ENCODE peak calls at places on chromosomes 11 and 22, in five cellular contexts. One of them, this sample, is unnamed.

GRCh38 chr11:4211991-4212390 is 117.4 kb downstream of the RRM1 start:
- DNase-seq in brain microvascular endothelial cell: no peak
- DNase-seq in IMR-90: no peak
- DNase-seq in GM23338: peak; percentile 65
- DNase-seq in fibroblast of pulmonary artery: no peak
- DNase-seq in this sample: peak; percentile 56

GRCh38 chr11:57771365-57771764 is 9.8 kb downstream of the CTNND1 start:
- DNase-seq in IMR-90: no peak
- DNase-seq in GM23338: no peak
- DNase-seq in fibroblast of pulmonary artery: no peak
- DNase-seq in brain microvascular endothelial cell: no peak
- DNase-seq in this sample: no peak

GRCh38 chr22:43167001-43167589 is 15.7 kb downstream of the TSPO start:
- DNase-seq in fibroblast of pulmonary artery: no peak
- DNase-seq in IMR-90: no peak
- DNase-seq in brain microvascular endothelial cell: no peak
- DNase-seq in GM23338: no peak
- DNase-seq in this sample: no peak

GRCh38 chr22:40329021-40329456 is 17.3 kb upstream of the ADSL start:
- DNase-seq in IMR-90: no peak
- DNase-seq in GM23338: no peak
- DNase-seq in brain microvascular endothelial cell: no peak
- DNase-seq in fibroblast of pulmonary artery: no peak
- DNase-seq in this sample: no peak

GRCh38 chr11:100068116-100068515 is 619.0 kb upstream of the ARHGAP42 start:
- DNase-seq in brain microvascular endothelial cell: no peak
- DNase-seq in IMR-90: no peak
- DNase-seq in fibroblast of pulmonary artery: no peak
- DNase-seq in GM23338: no peak
- DNase-seq in this sample: no peak

GRCh38 chr11:19597194-19597593 is 115.4 kb upstream of the NAV2 start:
- DNase-seq in GM23338: no peak
- DNase-seq in fibroblast of pulmonary artery: peak; percentile 61
- DNase-seq in IMR-90: peak; percentile 85
- DNase-seq in brain microvascular endothelial cell: peak; percentile 83
- DNase-seq in this sample: no peak

GRCh38 chr22:22178566-22178965 is 66.0 kb upstream of the VPREB1 start:
- DNase-seq in IMR-90: no peak
- DNase-seq in brain microvascular endothelial cell: no peak
- DNase-seq in GM23338: no peak
- DNase-seq in fibroblast of pulmonary artery: no peak
- DNase-seq in this sample: no peak

GRCh38 chr11:59822989-59823566 is 12.5 kb upstream of the MRPL16 start:
- DNase-seq in GM23338: peak; percentile 70
- DNase-seq in fibroblast of pulmonary artery: peak; percentile 79
- DNase-seq in IMR-90: peak; percentile 53
- DNase-seq in brain microvascular endothelial cell: peak; percentile 69
- DNase-seq in this sample: peak; percentile 21

GRCh38 chr11:35313066-35313765 is 106.1 kb downstream of the SLC1A2 start:
- DNase-seq in IMR-90: no peak
- DNase-seq in GM23338: no peak
- DNase-seq in brain microvascular endothelial cell: no peak
- DNase-seq in fibroblast of pulmonary artery: no peak
- DNase-seq in this sample: no peak

GRCh38 chr22:46660604-46661201 is 40.5 kb downstream of the GRAMD4 start:
- DNase-seq in fibroblast of pulmonary artery: no peak
- DNase-seq in brain microvascular endothelial cell: no peak
- DNase-seq in IMR-90: no peak
- DNase-seq in GM23338: peak; percentile 53
- DNase-seq in this sample: no peak

GRCh38 chr11:70082829-70083228 is 4.7 kb downstream of the ANO1 start:
- DNase-seq in fibroblast of pulmonary artery: no peak
- DNase-seq in IMR-90: no peak
- DNase-seq in brain microvascular endothelial cell: no peak
- DNase-seq in GM23338: no peak
- DNase-seq in this sample: no peak

GRCh38 chr22:48581821-48582469 is 1245.7 kb downstream of the BRD1 start:
- DNase-seq in brain microvascular endothelial cell: no peak
- DNase-seq in GM23338: no peak
- DNase-seq in fibroblast of pulmonary artery: peak; percentile 0
- DNase-seq in IMR-90: no peak
- DNase-seq in this sample: peak; percentile 34

GRCh38 chr22:31179345-31179744 is 19.4 kb downstream of the RNF185 start:
- DNase-seq in brain microvascular endothelial cell: no peak
- DNase-seq in GM23338: no peak
- DNase-seq in IMR-90: peak; percentile 23
- DNase-seq in fibroblast of pulmonary artery: no peak
- DNase-seq in this sample: peak; percentile 4

GRCh38 chr11:33895752-33896137 is 3.9 kb upstream of the LMO2 start:
- DNase-seq in GM23338: no peak
- DNase-seq in brain microvascular endothelial cell: no peak
- DNase-seq in IMR-90: no peak
- DNase-seq in fibroblast of pulmonary artery: no peak
- DNase-seq in this sample: no peak

GRCh38 chr11:75856912-75857311 is 41.9 kb downstream of the UVRAG start:
- DNase-seq in fibroblast of pulmonary artery: no peak
- DNase-seq in GM23338: no peak
- DNase-seq in brain microvascular endothelial cell: no peak
- DNase-seq in IMR-90: no peak
- DNase-seq in this sample: no peak

GRCh38 chr22:40237241-40237640 is 59.5 kb downstream of the TNRC6B start:
- DNase-seq in fibroblast of pulmonary artery: no peak
- DNase-seq in brain microvascular endothelial cell: no peak
- DNase-seq in IMR-90: no peak
- DNase-seq in GM23338: no peak
- DNase-seq in this sample: no peak

GRCh38 chr11:69572233-69572860 is 68.6 kb upstream of the CCND1 start:
- DNase-seq in fibroblast of pulmonary artery: no peak
- DNase-seq in GM23338: no peak
- DNase-seq in brain microvascular endothelial cell: no peak
- DNase-seq in IMR-90: no peak
- DNase-seq in this sample: no peak

GRCh38 chr11:67732045-67732787 is 57.8 kb upstream of the ALDH3B2 start:
- DNase-seq in fibroblast of pulmonary artery: no peak
- DNase-seq in brain microvascular endothelial cell: no peak
- DNase-seq in IMR-90: no peak
- DNase-seq in GM23338: peak; percentile 66
- DNase-seq in this sample: no peak

GRCh38 chr11:116211166-116211565 is 561.6 kb downstream of the BUD13 start:
- DNase-seq in GM23338: no peak
- DNase-seq in brain microvascular endothelial cell: no peak
- DNase-seq in fibroblast of pulmonary artery: no peak
- DNase-seq in IMR-90: no peak
- DNase-seq in this sample: no peak

GRCh38 chr11:120471131-120471530 is 40.4 kb upstream of the GRIK4 start:
- DNase-seq in brain microvascular endothelial cell: peak; percentile 54
- DNase-seq in IMR-90: peak; percentile 89
- DNase-seq in fibroblast of pulmonary artery: peak; percentile 61
- DNase-seq in GM23338: no peak
- DNase-seq in this sample: no peak

GRCh38 chr11:235180-235997 is 753 bp downstream of the SIRT3 start:
- DNase-seq in GM23338: no peak
- DNase-seq in brain microvascular endothelial cell: no peak
- DNase-seq in IMR-90: peak; percentile 32
- DNase-seq in fibroblast of pulmonary artery: peak; percentile 59
- DNase-seq in this sample: no peak

GRCh38 chr22:30602049-30602448 is 4.9 kb upstream of the TCN2 start:
- DNase-seq in fibroblast of pulmonary artery: peak; percentile 62
- DNase-seq in brain microvascular endothelial cell: peak; percentile 28
- DNase-seq in GM23338: peak; percentile 78
- DNase-seq in IMR-90: peak; percentile 43
- DNase-seq in this sample: no peak

GRCh38 chr11:76838422-76839068 is 22.2 kb upstream of the ACER3 start:
- DNase-seq in fibroblast of pulmonary artery: peak; percentile 57
- DNase-seq in GM23338: peak; percentile 82
- DNase-seq in IMR-90: no peak
- DNase-seq in brain microvascular endothelial cell: no peak
- DNase-seq in this sample: peak; percentile 38

GRCh38 chr11:44766972-44767278 is 40.2 kb downstream of the TSPAN18 start:
- DNase-seq in fibroblast of pulmonary artery: peak; percentile 69
- DNase-seq in brain microvascular endothelial cell: peak; percentile 68
- DNase-seq in IMR-90: peak; percentile 34
- DNase-seq in GM23338: no peak
- DNase-seq in this sample: no peak

GRCh38 chr11:19398772-19399542 is 158.2 kb upstream of the E2F8 start:
- DNase-seq in brain microvascular endothelial cell: peak; percentile 45
- DNase-seq in GM23338: no peak
- DNase-seq in IMR-90: peak; percentile 94
- DNase-seq in fibroblast of pulmonary artery: peak; percentile 80
- DNase-seq in this sample: no peak

GRCh38 chr22:33922268-33922667 is 2.0 kb upstream of the LARGE1 start:
- DNase-seq in brain microvascular endothelial cell: peak; percentile 21
- DNase-seq in IMR-90: peak; percentile 34
- DNase-seq in fibroblast of pulmonary artery: peak; percentile 29
- DNase-seq in GM23338: peak; percentile 78
- DNase-seq in this sample: peak; percentile 72

GRCh38 chr22:42959472-42960145 is 55.3 kb downstream of the PACSIN2 start:
- DNase-seq in brain microvascular endothelial cell: peak; percentile 94
- DNase-seq in IMR-90: peak; percentile 88
- DNase-seq in GM23338: peak; percentile 55
- DNase-seq in fibroblast of pulmonary artery: peak; percentile 95
- DNase-seq in this sample: no peak

GRCh38 chr11:68543594-68543993 is 83.0 kb downstream of the PPP6R3 start:
- DNase-seq in brain microvascular endothelial cell: no peak
- DNase-seq in IMR-90: no peak
- DNase-seq in fibroblast of pulmonary artery: no peak
- DNase-seq in GM23338: no peak
- DNase-seq in this sample: no peak

GRCh38 chr11:65226103-65226442 is 35.7 kb upstream of the POLA2 start:
- DNase-seq in fibroblast of pulmonary artery: no peak
- DNase-seq in GM23338: no peak
- DNase-seq in IMR-90: no peak
- DNase-seq in brain microvascular endothelial cell: no peak
- DNase-seq in this sample: no peak

GRCh38 chr11:71165771-71166170 is 86.6 kb downstream of the SHANK2 start:
- DNase-seq in fibroblast of pulmonary artery: no peak
- DNase-seq in brain microvascular endothelial cell: no peak
- DNase-seq in GM23338: no peak
- DNase-seq in IMR-90: no peak
- DNase-seq in this sample: no peak

GRCh38 chr11:82978422-82979099 is 77.0 kb downstream of the DDIAS start:
- DNase-seq in fibroblast of pulmonary artery: peak; percentile 59
- DNase-seq in IMR-90: peak; percentile 90
- DNase-seq in GM23338: no peak
- DNase-seq in brain microvascular endothelial cell: peak; percentile 73
- DNase-seq in this sample: no peak

GRCh38 chr11:47071871-47072270 is 104.8 kb downstream of the ARFGAP2 start:
- DNase-seq in brain microvascular endothelial cell: no peak
- DNase-seq in fibroblast of pulmonary artery: no peak
- DNase-seq in IMR-90: no peak
- DNase-seq in GM23338: peak; percentile 34
- DNase-seq in this sample: peak; percentile 5

GRCh38 chr11:83702795-83703194 is 416.6 kb upstream of the CCDC90B start:
- DNase-seq in fibroblast of pulmonary artery: no peak
- DNase-seq in brain microvascular endothelial cell: no peak
- DNase-seq in IMR-90: no peak
- DNase-seq in GM23338: no peak
- DNase-seq in this sample: no peak

GRCh38 chr22:29030016-29030617 is 31.5 kb downstream of the C22orf31 start:
- DNase-seq in IMR-90: no peak
- DNase-seq in fibroblast of pulmonary artery: peak; percentile 16
- DNase-seq in brain microvascular endothelial cell: no peak
- DNase-seq in GM23338: peak; percentile 29
- DNase-seq in this sample: no peak

GRCh38 chr22:39290724-39291161 is 28.7 kb downstream of the RPL3 start:
- DNase-seq in fibroblast of pulmonary artery: peak; percentile 41
- DNase-seq in brain microvascular endothelial cell: peak; percentile 45
- DNase-seq in IMR-90: peak; percentile 71
- DNase-seq in GM23338: no peak
- DNase-seq in this sample: no peak

GRCh38 chr11:13335319-13335718 is 57.7 kb downstream of the BMAL1 start:
- DNase-seq in brain microvascular endothelial cell: peak; percentile 82
- DNase-seq in fibroblast of pulmonary artery: peak; percentile 78
- DNase-seq in IMR-90: peak; percentile 66
- DNase-seq in GM23338: peak; percentile 85
- DNase-seq in this sample: peak; percentile 68

GRCh38 chr11:1005913-1006312 is 30.6 kb downstream of the MUC6 start:
- DNase-seq in GM23338: no peak
- DNase-seq in brain microvascular endothelial cell: no peak
- DNase-seq in IMR-90: no peak
- DNase-seq in fibroblast of pulmonary artery: no peak
- DNase-seq in this sample: no peak

GRCh38 chr11:128339721-128340271 is 247.6 kb downstream of the ETS1 start:
- DNase-seq in IMR-90: no peak
- DNase-seq in fibroblast of pulmonary artery: no peak
- DNase-seq in brain microvascular endothelial cell: no peak
- DNase-seq in GM23338: no peak
- DNase-seq in this sample: no peak
- TF ChIP-seq CTCF in IMR-90: no peak
- TF ChIP-seq CTCF in fibroblast of pulmonary artery: no peak
- TF ChIP-seq CTCF in brain microvascular endothelial cell: no peak
- TF ChIP-seq CTCF in GM23338: no peak
- TF ChIP-seq CTCF in this sample: no peak

DNA sequence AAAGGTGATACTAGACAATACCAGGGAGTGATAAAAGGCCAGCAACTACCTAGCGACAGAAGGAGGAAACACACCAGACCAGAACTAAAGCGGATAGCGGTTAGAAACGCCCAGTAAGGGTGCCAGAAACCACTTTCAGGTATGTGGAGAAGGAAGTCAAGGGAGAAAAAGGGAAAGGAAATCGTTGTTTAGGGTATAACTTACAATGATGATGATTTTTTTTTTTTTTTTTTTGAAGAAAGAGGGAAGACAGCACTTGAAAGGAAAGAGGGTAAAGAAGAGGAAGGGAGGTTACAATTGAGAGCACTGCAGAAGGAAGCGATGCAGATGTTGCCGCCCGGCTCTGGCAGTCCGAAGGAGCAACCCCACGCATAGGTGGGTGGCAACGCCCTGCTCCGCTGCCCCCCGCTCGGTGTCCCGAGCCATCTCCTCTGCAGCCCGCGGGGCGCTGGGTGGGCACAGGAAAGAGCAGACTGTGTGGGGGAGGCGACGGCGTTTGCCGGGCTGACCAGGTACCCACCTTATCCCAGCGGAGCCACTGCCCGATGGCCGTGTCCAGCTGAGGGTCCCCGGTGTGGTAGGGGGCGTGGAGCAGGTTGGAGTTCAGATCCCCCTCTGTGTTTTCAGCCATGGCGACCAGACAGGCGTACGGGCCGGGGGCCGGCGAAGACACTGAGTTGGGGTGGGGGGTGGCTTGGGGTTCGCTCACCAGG is 546 bp downstream of the PGM2L1 start:
- DNase-seq in brain microvascular endothelial cell: peak; percentile 11
- DNase-seq in IMR-90: peak; percentile 30
- DNase-seq in fibroblast of pulmonary artery: no peak
- DNase-seq in GM23338: peak; percentile 76
- DNase-seq in this sample: peak; percentile 43
- TF ChIP-seq CTCF in brain microvascular endothelial cell: peak; percentile 33
- TF ChIP-seq CTCF in IMR-90: peak; percentile 25
- TF ChIP-seq CTCF in fibroblast of pulmonary artery: no peak
- TF ChIP-seq CTCF in GM23338: no peak
- TF ChIP-seq CTCF in this sample: no peak

GRCh38 chr11:61392991-61393595 is 706 bp downstream of the TMEM216 start:
- DNase-seq in brain microvascular endothelial cell: no peak
- DNase-seq in fibroblast of pulmonary artery: peak; percentile 26
- DNase-seq in IMR-90: peak; percentile 34
- DNase-seq in GM23338: peak; percentile 43
- DNase-seq in this sample: peak; percentile 10
- TF ChIP-seq CTCF in brain microvascular endothelial cell: peak; percentile 63
- TF ChIP-seq CTCF in fibroblast of pulmonary artery: peak; percentile 34
- TF ChIP-seq CTCF in IMR-90: peak; percentile 39
- TF ChIP-seq CTCF in GM23338: peak; percentile 7
- TF ChIP-seq CTCF in this sample: no peak

GRCh38 chr11:95140397-95141030 is 50.9 kb downstream of the ENDOD1 start:
- DNase-seq in fibroblast of pulmonary artery: peak; percentile 72
- DNase-seq in GM23338: no peak
- DNase-seq in IMR-90: peak; percentile 76
- DNase-seq in brain microvascular endothelial cell: peak; percentile 87
- DNase-seq in this sample: no peak
- TF ChIP-seq CTCF in fibroblast of pulmonary artery: no peak
- TF ChIP-seq CTCF in GM23338: no peak
- TF ChIP-seq CTCF in IMR-90: no peak
- TF ChIP-seq CTCF in brain microvascular endothelial cell: no peak
- TF ChIP-seq CTCF in this sample: no peak

This sample was measured in nephron progenitor cell.